ENCODE peak calls at places on chromosomes 6 and 20, in five cellular contexts. L, I, D, W and U are unnamed samples.

GRCh38 chr6:116827561-116828240 is 1.2 kb downstream of the GPRC6A start:
- DNase-seq in L (no peak), I (no peak), D (no peak), W (no peak), U (no peak)

GRCh38 chr6:3309391-3310050 is 50.8 kb downstream of the PSMG4 start:
- DNase-seq in L (no peak), I (no peak), D (peak; percentile 50), W (no peak), U (no peak)

GRCh38 chr6:34656378-34657036 is 40.1 kb downstream of the ILRUN start:
- DNase-seq in L (no peak), I (no peak), D (no peak), W (peak; percentile 72), U (no peak)

GRCh38 chr20:29878777-29879442 is 1378.6 kb upstream of the DEFB115 start:
- DNase-seq in L (no peak), I (no peak), D (no peak), W (no peak), U (peak; percentile 81)

GRCh38 chr6:108562503-108562993 is 1.8 kb downstream of the FOXO3 start:
- DNase-seq in L (no peak), I (peak; percentile 47), D (peak; percentile 83), W (no peak), U (peak; percentile 62)

GRCh38 chr6:148441454-148441911 is 98.8 kb downstream of the SASH1 start:
- DNase-seq in L (no peak), I (no peak), D (no peak), W (no peak), U (no peak)

GRCh38 chr6:90583179-90583578 is 3.7 kb downstream of the MAP3K7 start:
- DNase-seq in L (no peak), I (no peak), D (no peak), W (no peak), U (no peak)

GRCh38 chr20:52234302-52235045 is 42.9 kb upstream of the ZFP64 start:
- DNase-seq in L (no peak), I (no peak), D (no peak), W (no peak), U (no peak)

GRCh38 chr6:144809969-144810368 is 524.8 kb downstream of the UTRN start:
- DNase-seq in L (no peak), I (no peak), D (no peak), W (no peak), U (no peak)

GRCh38 chr6:40342674-40343230 is 244.4 kb downstream of the LRFN2 start:
- DNase-seq in L (no peak), I (no peak), D (peak; percentile 40), W (no peak), U (no peak)

GRCh38 chr6:168815229-168815628 is 374.2 kb downstream of the SMOC2 start:
- DNase-seq in L (no peak), I (no peak), D (no peak), W (peak; percentile 42), U (no peak)

GRCh38 chr6:154488802-154489437 is 21.6 kb downstream of the CNKSR3 start:
- DNase-seq in L (no peak), I (no peak), D (no peak), W (no peak), U (no peak)

GRCh38 chr20:50284811-50285375 is 94.3 kb downstream of the CEBPB start:
- DNase-seq in L (no peak), I (no peak), D (peak; percentile 70), W (no peak), U (no peak)

GRCh38 chr6:40695114-40695513 is 108.0 kb upstream of the LRFN2 start:
- DNase-seq in L (no peak), I (no peak), D (no peak), W (peak; percentile 66), U (no peak)

GRCh38 chr20:41150664-41151063 is 13.3 kb downstream of the PLCG1 start:
- DNase-seq in L (no peak), I (no peak), D (no peak), W (no peak), U (no peak)

GRCh38 chr20:39851459-39851858 is 837.6 kb downstream of the MAFB start:
- DNase-seq in L (no peak), I (no peak), D (no peak), W (no peak), U (no peak)

GRCh38 chr6:168865-169455 is 123.3 kb upstream of the DUSP22 start:
- DNase-seq in L (no peak), I (peak; percentile 35), D (no peak), W (peak; percentile 74), U (no peak)

GRCh38 chr6:34476941-34477340 is 11.1 kb downstream of the PACSIN1 start:
- DNase-seq in L (no peak), I (no peak), D (no peak), W (no peak), U (no peak)

GRCh38 chr6:49264909-49265308 is 198.1 kb downstream of the MMUT start:
- DNase-seq in L (no peak), I (no peak), D (peak; percentile 50), W (no peak), U (no peak)

GRCh38 chr6:135428078-135428477 is 69.5 kb downstream of the AHI1 start:
- DNase-seq in L (no peak), I (no peak), D (no peak), W (no peak), U (no peak)

GRCh38 chr20:1331801-1332453 is 3.0 kb upstream of the SDCBP2 start:
- DNase-seq in L (no peak), I (no peak), D (peak; percentile 21), W (no peak), U (peak; percentile 46)

GRCh38 chr20:58718121-58718563 is 25.5 kb downstream of the NPEPL1 start:
- DNase-seq in L (peak; percentile 12), I (no peak), D (peak; percentile 51), W (no peak), U (peak; percentile 68)

GRCh38 chr20:50826121-50826520 is 31.3 kb downstream of the BCAS4 start:
- DNase-seq in L (no peak), I (no peak), D (no peak), W (no peak), U (no peak)

GRCh38 chr20:50731055-50731929 is at the start of gene PARD6B:
- DNase-seq in L (peak; percentile 93), I (peak; percentile 99), D (peak; percentile 98), W (peak; percentile 99), U (peak; percentile 97)

GRCh38 chr20:47349365-47350180 is 6.9 kb downstream of the ZMYND8 start:
- DNase-seq in L (no peak), I (no peak), D (no peak), W (no peak), U (no peak)

GRCh38 chr20:53736122-53736756 is 142.6 kb upstream of the ZNF217 start:
- DNase-seq in L (no peak), I (no peak), D (no peak), W (no peak), U (no peak)

GRCh38 chr20:51365670-51366069 is 176.8 kb downstream of the NFATC2 start:
- DNase-seq in L (no peak), I (no peak), D (no peak), W (no peak), U (peak; percentile 53)

GRCh38 chr20:38665886-38666285 is 58.4 kb upstream of the SLC32A1 start:
- DNase-seq in L (no peak), I (no peak), D (no peak), W (no peak), U (no peak)

GRCh38 chr6:159031826-159032225 is 13.0 kb downstream of the TAGAP start:
- DNase-seq in L (no peak), I (no peak), D (no peak), W (no peak), U (no peak)
- H3K27ac ChIP-seq in L (no peak overlapping the region), I (no peak overlapping the region), D (no peak overlapping the region), W (no peak overlapping the region), U (no peak overlapping the region)

DNA sequence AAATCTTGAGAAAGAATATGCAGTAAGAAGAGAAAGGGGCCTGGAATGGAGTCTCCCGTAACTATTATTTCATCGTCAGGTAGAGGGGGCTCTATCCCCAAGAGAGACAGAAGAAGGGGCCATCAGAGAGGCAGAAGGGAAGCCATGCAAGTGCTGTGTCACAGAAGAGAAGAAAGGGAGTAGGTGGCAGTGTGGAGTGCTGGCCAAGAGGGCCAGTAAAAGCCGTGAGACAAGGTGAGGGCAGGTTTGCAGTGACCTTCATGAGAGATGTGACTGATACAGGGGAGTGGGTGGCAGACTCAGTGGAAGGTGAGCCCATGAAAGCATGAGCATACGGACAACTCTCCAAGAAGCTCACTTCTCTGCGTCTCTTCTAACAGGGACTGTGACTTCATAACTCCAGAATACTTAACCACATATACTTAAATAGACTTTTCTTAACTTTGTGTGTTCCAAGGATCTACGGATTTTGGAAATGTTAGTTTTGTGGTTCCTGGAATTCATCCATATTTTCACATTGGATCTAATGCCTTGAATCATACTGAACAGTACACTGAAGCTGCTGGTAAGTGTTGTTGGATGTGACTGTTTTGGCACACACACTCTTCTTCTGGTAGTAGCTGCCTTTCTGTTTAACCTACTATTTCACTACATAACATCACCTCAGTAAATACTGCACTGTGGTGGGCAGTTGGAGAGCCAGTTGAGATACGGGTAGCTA is 15.6 kb downstream of the PM20D2 start:
- DNase-seq in L (no peak), I (no peak), D (no peak), W (no peak), U (no peak)
- H3K27ac ChIP-seq in L (no peak overlapping the region), I (no peak overlapping the region), D (peak overlapping the region; percentile 89), W (no peak overlapping the region), U (peak overlapping the region; percentile 62)

DNA sequence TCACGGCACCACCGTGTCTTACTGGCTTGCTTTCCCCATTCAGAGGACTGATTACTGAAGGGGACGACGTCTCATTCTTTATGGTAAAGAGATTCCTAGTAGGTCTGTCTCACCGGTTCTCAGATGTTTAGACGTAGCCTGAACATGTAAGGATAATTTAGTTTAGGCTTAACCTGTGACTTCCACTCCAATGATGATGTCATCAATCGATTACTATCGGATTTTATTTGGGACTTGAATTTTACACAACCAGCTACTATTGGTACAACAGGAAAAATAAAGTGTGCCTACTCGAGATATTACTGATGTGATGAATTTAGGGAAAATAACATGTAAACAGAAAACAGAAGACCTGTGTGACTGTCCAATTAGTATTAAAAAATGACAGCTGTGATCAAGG is 4.5 kb upstream of the SSR1 start:
- DNase-seq in L (no peak), I (no peak), D (no peak), W (no peak), U (no peak)
- H3K27ac ChIP-seq in L (no peak overlapping the region), I (no peak overlapping the region), D (no peak overlapping the region), W (no peak overlapping the region), U (no peak overlapping the region)

GRCh38 chr6:142326539-142326938 is 24.7 kb downstream of the ADGRG6 start:
- DNase-seq in L (no peak), I (no peak), D (no peak), W (no peak), U (no peak)

GRCh38 chr6:142329486-142330113 is 27.8 kb downstream of the ADGRG6 start:
- DNase-seq in L (no peak), I (no peak), D (no peak), W (no peak), U (no peak)

GRCh38 chr6:142325111-142325510 is 23.3 kb downstream of the ADGRG6 start:
- DNase-seq in L (no peak), I (no peak), D (no peak), W (no peak), U (no peak)

GRCh38 chr6:142331075-142331551 is 29.3 kb downstream of the ADGRG6 start:
- DNase-seq in L (no peak), I (peak; percentile 9), D (no peak), W (no peak), U (no peak)

DNA sequence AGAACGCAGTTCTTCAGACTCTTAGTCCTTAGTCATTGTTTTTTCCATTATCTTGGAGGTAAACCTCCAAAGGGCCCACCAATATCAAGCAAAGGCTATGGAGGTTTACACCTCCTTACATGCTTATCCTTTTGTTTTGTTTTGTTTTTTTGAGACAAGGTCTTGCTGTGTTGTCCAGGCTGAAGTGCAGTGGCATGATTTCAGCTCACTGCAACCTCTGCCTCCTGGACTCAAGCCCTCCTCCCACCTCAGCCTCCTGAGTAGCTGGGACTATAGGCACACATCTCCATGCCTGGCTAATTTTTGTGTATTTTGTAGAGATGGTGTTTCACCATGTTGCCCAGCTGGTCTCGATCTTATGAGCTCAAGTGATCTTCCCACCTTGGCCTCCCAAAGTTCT is 26.3 kb downstream of the ADGRG6 start:
- DNase-seq in L (no peak), I (no peak), D (no peak), W (no peak), U (no peak)
- H3K27ac ChIP-seq in L (no peak overlapping the region), I (no peak overlapping the region), D (no peak overlapping the region), W (no peak overlapping the region), U (no peak overlapping the region)